ENCODE peak calls at places on chromosome 3, in five cellular contexts. N is GM12865, C is heart left ventricle, Q is neural crest cell, S is fibroblast of lung. G is an unnamed sample.

GRCh38 chr3:64343692-64344440 is 118.6 kb upstream of the PRICKLE2 start:
- DNase-seq in S (peak), Q (no peak), C (no peak), N (no peak), G (no peak)

GRCh38 chr3:98563661-98564281 is 29.6 kb downstream of the CPOX start:
- DNase-seq in N (peak), Q (no peak), S (peak), C (no peak), G (no peak)

GRCh38 chr3:14001136-14001535 is 121.3 kb upstream of the WNT7A start:
- DNase-seq in Q (no peak), C (no peak), N (no peak), S (no peak), G (no peak)

GRCh38 chr3:4580346-4581019 is 87.3 kb downstream of the ITPR1 start:
- DNase-seq in C (peak), S (no peak), N (no peak), Q (no peak), G (no peak)

GRCh38 chr3:37729119-37729518 is 132.6 kb upstream of the CTDSPL start:
- DNase-seq in Q (no peak), C (no peak), S (peak), N (no peak), G (no peak)

GRCh38 chr3:104673981-104674380 is 692.7 kb upstream of the ALCAM start:
- DNase-seq in N (no peak), Q (no peak), S (peak), C (no peak), G (no peak)

GRCh38 chr3:148077318-148077923 is 620.3 kb upstream of the AGTR1 start:
- DNase-seq in C (no peak), N (peak), S (peak), Q (no peak), G (no peak)

GRCh38 chr3:60448668-60449067 is 802.6 kb downstream of the FHIT start:
- DNase-seq in Q (no peak), N (no peak), C (no peak), S (no peak), G (no peak)

GRCh38 chr3:114093596-114093995 is 37.1 kb downstream of the QTRT2 start:
- DNase-seq in C (peak), S (peak), Q (no peak), N (no peak), G (no peak)

GRCh38 chr3:11438636-11439035 is 166.4 kb downstream of the ATG7 start:
- DNase-seq in Q (no peak), C (no peak), N (no peak), S (no peak), G (no peak)

GRCh38 chr3:197297020-197297419 is 1.4 kb downstream of the DLG1 start:
- DNase-seq in S (no peak), Q (no peak), N (no peak), C (no peak), G (no peak)

GRCh38 chr3:193317901-193318300 is 60.7 kb downstream of the ATP13A5 start:
- DNase-seq in C (no peak), S (no peak), Q (no peak), N (no peak), G (no peak)

GRCh38 chr3:194305356-194306108 is 45.6 kb downstream of the CPN2 start:
- DNase-seq in S (no peak), Q (no peak), C (no peak), N (no peak), G (no peak)

GRCh38 chr3:12870942-12871341 is 29.6 kb upstream of the RPL32 start:
- DNase-seq in Q (no peak), S (no peak), C (peak), N (no peak), G (peak)

GRCh38 chr3:160174621-160175020 is 50.6 kb upstream of the C3orf80 start:
- DNase-seq in N (no peak), Q (no peak), C (no peak), S (peak), G (no peak)

GRCh38 chr3:125150525-125151436 is 61.8 kb downstream of the SLC12A8 start:
- DNase-seq in C (no peak), Q (peak), S (peak), N (peak), G (peak)

GRCh38 chr3:17119198-17120072 is 234.7 kb downstream of the PLCL2 start:
- DNase-seq in S (no peak), Q (no peak), N (no peak), C (no peak), G (no peak)

GRCh38 chr3:46934508-46935167 is 41.9 kb downstream of the CCDC12 start:
- DNase-seq in Q (no peak), C (peak), S (no peak), N (no peak), G (no peak)

GRCh38 chr3:160040181-160040580 is 51.5 kb downstream of the IL12A start:
- DNase-seq in C (no peak), N (no peak), Q (no peak), S (peak), G (no peak)

GRCh38 chr3:15387735-15388134 is 39.6 kb downstream of the METTL6 start:
- DNase-seq in Q (no peak), C (no peak), N (no peak), S (no peak), G (peak)

GRCh38 chr3:131896285-131896684 is 138.5 kb downstream of the CPNE4 start:
- DNase-seq in N (no peak), C (no peak), S (no peak), Q (no peak), G (no peak)

GRCh38 chr3:41346698-41347097 is 147.4 kb downstream of the CTNNB1 start:
- DNase-seq in Q (no peak), C (no peak), S (peak), N (no peak), G (no peak)

GRCh38 chr3:150371741-150372254 is 36.3 kb upstream of the TSC22D2 start:
- DNase-seq in S (peak), Q (no peak), C (no peak), N (no peak), G (peak)

GRCh38 chr3:100810671-100811070 is 101.4 kb downstream of the TFG start:
- DNase-seq in C (no peak), S (peak), N (no peak), Q (no peak), G (no peak)

GRCh38 chr3:127458698-127459097 is 131.8 kb downstream of the TPRA1 start:
- DNase-seq in Q (peak), N (no peak), S (peak), C (no peak), G (no peak)

GRCh38 chr3:51717947-51718346 is 11.1 kb downstream of the GRM2 start:
- DNase-seq in C (no peak), N (no peak), Q (no peak), S (no peak), G (no peak)

GRCh38 chr3:51720292-51721061 is 13.6 kb downstream of the GRM2 start:
- DNase-seq in C (no peak), S (no peak), N (no peak), Q (no peak), G (peak)

GRCh38 chr3:51718547-51719412 is 11.9 kb downstream of the GRM2 start:
- DNase-seq in Q (peak), C (peak), N (peak), S (peak), G (peak)

GRCh38 chr3:51721062-51721745 is 14.3 kb downstream of the GRM2 start:
- DNase-seq in Q (no peak), C (no peak), N (no peak), S (no peak), G (no peak)

DNA sequence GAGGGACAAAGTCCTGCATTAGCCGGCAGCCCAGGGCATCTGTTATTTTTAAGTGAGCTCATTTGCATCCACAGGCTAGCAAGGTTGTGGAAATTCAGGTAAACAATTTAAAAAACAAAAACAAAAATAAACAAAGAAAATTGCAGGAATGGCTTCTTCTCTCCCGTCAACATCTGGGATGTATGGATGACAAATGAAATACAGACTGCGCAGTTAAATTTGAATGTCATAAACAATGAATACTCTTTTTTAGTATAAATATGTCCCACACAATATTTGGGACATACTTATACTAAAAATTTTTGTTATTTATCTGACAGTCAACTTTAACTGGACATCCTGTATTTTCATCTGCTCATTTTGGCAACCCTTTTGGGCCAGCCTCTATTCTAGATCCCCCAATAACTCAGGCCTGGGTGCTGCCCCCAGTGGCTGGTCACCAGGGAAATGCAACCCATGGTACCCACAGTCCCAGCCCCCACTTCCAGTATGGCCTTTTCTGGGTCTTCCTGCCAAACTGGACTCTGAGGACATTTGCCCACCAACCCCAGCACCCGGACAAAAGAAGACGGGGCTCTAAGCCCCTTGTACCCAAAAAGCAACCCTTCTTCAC is 12.7 kb downstream of the GRM2 start:
- DNase-seq in S (no peak), Q (no peak), N (no peak), C (no peak), G (peak)
- TF ChIP-seq CTCF in S (no peak), Q (peak), N (no peak), C (no peak), G (no peak)

DNA sequence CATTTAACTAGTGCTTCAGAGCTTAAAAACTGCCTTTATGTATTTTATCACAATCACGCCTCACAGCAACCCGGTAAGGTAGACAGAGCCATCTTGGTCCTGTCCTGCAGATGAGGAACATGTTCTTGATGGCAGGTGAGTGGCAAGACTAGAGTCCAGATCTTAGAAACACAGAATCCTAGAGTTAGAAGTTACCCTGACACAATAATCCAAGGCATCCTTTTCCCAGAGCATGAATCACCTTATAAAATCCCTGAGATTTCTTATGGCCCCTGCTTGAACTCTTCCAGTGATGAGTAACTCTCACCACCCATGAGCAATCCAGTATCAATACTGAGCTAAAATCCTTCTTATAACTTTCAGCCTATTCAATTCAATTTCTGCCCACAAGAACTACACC is 16.9 kb downstream of the POPDC2 start:
- DNase-seq in S (peak), Q (no peak), N (no peak), C (no peak), G (no peak)
- TF ChIP-seq CTCF in S (no peak), Q (no peak), N (no peak), C (no peak), G (no peak)

DNA sequence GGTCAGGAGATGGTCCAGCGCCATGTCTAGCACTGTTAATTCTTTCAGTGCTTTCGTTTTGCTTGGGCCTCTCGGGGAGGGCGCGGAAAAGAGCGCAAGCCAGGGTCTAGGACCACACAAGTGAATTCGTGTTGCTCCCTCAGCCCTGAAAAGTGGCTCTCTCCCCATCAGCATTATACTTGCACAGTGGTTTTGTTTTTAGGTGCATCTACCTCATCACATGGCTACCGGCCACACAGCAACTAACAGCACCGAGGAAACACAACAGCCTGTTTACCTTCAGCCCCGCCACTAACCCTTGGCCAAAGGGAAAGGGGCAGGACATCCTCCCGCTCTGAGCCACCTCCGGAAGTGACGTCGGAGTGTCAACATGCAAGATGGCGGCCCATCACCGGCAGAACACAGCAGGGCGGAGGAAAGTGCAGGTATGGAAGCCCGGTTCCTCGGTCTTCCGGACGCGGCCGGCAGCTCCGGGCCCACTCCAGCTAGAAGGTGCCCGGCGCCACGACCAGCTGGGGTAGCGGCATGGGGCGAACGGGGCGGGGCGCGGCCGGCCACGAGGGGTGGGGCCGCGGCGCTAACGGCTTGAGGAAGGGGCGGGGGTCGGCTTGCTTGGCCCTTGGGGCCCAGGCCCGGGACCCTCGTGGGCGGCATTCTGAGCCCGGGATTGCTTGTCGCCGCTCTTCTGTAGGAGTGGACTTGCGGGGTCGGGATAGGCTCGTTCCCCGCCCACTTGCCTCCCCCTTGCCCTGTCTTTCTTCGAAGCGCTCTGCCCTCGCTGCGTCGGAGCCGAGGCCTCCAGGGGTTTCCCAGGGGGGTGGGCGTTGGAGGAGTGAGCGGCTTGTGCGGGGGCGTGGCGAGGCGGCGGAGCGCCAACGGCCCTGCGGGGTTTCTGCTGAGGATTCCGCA is at the start of the genes SCN11A and WDR48:
- DNase-seq in S (peak), N (peak), C (peak), Q (peak), G (peak)
- TF ChIP-seq CTCF in S (no peak), N (no peak), C (no peak), Q (no peak), G (no peak)

GRCh38 chr3:128591728-128592426 is 58.7 kb downstream of the RPN1 start:
- DNase-seq in N (no peak), C (no peak), S (no peak), Q (no peak), G (no peak)

GRCh38 chr3:128592891-128593290 is 57.7 kb downstream of the RPN1 start:
- DNase-seq in C (no peak), Q (no peak), S (no peak), N (no peak), G (no peak)

GRCh38 chr3:128588147-128588546 is 62.5 kb downstream of the RPN1 start:
- DNase-seq in S (no peak), N (no peak), C (no peak), Q (no peak), G (no peak)

GRCh38 chr3:128587391-128587790 is 63.2 kb downstream of the RPN1 start:
- DNase-seq in N (no peak), S (no peak), Q (no peak), C (no peak), G (no peak)

GRCh38 chr3:128590948-128591347 is 59.7 kb downstream of the RPN1 start:
- DNase-seq in Q (no peak), C (no peak), S (no peak), N (no peak), G (no peak)
- TF ChIP-seq CTCF in Q (no peak), C (no peak), S (no peak), N (no peak), G (no peak)

GRCh38 chr3:113039546-113039945 is 48.8 kb downstream of the GTPBP8 start:
- DNase-seq in Q (no peak), N (no peak), S (no peak), C (no peak), G (no peak)

GRCh38 chr3:113034011-113034410 is 43.2 kb downstream of the GTPBP8 start:
- DNase-seq in C (no peak), S (no peak), N (no peak), Q (no peak), G (no peak)

GRCh38 chr3:113038326-113038725 is 47.5 kb downstream of the GTPBP8 start:
- DNase-seq in S (peak), Q (no peak), N (no peak), C (no peak), G (no peak)

GRCh38 chr3:113040231-113040630 is 49.4 kb downstream of the GTPBP8 start:
- DNase-seq in C (no peak), S (no peak), N (no peak), Q (no peak), G (no peak)

DNA sequence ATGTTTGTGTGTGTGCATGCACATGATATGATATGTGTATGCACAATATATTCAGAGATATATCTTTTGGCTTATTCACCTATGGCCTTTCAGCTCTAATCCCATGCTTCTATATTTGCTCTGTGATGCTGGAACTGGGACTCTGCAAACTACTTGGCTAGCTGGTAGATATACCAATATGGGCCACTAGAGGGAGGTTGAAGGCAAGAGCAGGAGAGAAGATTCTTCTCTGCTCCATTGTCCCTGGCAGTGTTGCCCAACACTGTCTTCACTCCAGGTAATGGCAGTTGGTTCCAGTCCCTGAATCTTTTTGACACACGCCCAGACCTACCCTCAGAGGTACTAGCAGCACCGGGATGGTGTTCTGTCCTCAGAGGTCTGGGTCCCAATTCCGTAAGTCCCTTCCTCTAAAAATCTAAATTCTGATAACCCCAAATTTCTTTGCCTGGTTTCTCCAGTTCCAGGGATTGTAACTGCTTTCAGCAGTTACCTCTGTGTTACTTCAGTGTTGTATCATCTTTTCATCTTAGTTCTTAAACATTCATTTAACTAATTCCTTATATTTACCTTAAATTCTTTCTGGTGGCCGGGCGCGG is 44.7 kb downstream of the GTPBP8 start:
- DNase-seq in N (peak), Q (peak), S (peak), C (no peak), G (peak)
- TF ChIP-seq CTCF in N (peak), Q (peak), S (peak), C (peak), G (peak)

GRCh38 chr3:95088464-95088863 is 1025.6 kb downstream of the NSUN3 start:
- DNase-seq in C (no peak), Q (no peak), N (no peak), S (no peak), G (no peak)
- TF ChIP-seq CTCF in C (no peak), Q (no peak), N (no peak), S (no peak), G (no peak)

GRCh38 chr3:71685686-71686085 is 39.5 kb downstream of the EIF4E3 start:
- DNase-seq in N (no peak), C (no peak), Q (no peak), S (no peak), G (no peak)

GRCh38 chr3:71688121-71688520 is 37.1 kb downstream of the EIF4E3 start:
- DNase-seq in Q (no peak), C (no peak), S (peak), N (no peak), G (no peak)

GRCh38 chr3:71692139-71692538 is 33.1 kb downstream of the EIF4E3 start:
- DNase-seq in C (no peak), S (no peak), N (no peak), Q (no peak), G (no peak)

GRCh38 chr3:71690222-71690821 is 34.9 kb downstream of the EIF4E3 start:
- DNase-seq in C (no peak), N (no peak), S (peak), Q (no peak), G (no peak)

GRCh38 chr3:71689305-71689704 is 35.9 kb downstream of the EIF4E3 start:
- DNase-seq in C (no peak), N (no peak), Q (no peak), S (no peak), G (no peak)
- TF ChIP-seq CTCF in C (no peak), N (no peak), Q (peak), S (no peak), G (peak)

DNA sequence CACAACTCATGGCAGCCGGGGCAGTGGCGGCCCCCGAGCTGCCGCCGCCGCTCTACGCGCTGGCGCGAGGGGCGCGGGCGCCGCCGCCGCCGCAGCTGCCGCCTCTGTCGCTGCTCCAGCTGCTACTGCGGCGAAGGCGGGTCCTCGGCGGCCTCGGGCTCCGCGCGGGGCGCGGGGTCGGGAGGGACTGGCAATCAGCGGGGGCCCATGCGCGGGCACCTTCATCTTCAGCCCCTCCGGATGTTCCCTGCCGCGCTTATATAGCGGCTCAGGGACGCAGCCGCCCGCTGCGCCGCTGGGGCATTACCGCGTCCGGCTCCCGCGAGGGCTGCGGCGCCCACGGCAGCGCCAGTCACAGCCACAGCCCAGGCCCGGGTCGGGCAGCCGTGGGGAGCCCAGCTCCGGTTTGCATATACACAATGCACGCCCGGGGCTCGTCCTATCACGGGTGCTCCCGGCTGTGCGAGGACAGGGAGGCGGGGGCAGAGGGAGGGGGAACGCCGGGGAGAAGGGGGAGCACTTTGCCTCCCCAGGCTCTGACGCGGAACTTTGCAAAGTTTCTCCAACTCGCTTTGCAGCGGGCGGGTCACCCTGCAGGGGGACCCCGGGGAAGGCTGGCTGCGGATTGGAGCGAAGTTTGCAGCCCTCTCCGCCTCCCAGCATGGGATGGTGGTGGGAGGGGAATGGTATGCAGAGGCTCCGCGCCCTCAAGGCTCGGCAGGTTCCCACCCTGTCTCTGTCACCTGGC is at the start of gene VGLL3:
- DNase-seq in C (peak), S (peak), N (no peak), Q (peak), G (peak)
- TF ChIP-seq CTCF in C (no peak), S (peak), N (no peak), Q (peak), G (no peak)

G was measured in Peyer's patch.